ENCODE peak calls at places on chromosomes 4 and X, in four cellular contexts. C is PC-3, L is EH, G is transverse colon. F is an unnamed sample.

GRCh38 chr4:157226035-157226434 is 5.5 kb downstream of the GRIA2 start:
- DNase-seq in C (no peak), L (no peak), G (no peak), F (peak; percentile 2)

GRCh38 chrX:115561605-115562491 is 874 bp downstream of the PLS3 start:
- DNase-seq in C (peak; percentile 38), L (peak; percentile 60), G (peak; percentile 21), F (peak; percentile 79)

GRCh38 chrX:9765072-9765736 is 443 bp downstream of the GPR143 start:
- DNase-seq in C (no peak), L (no peak), G (no peak), F (no peak)

GRCh38 chr4:152735302-152735917 is 44.1 kb downstream of the TIGD4 start:
- DNase-seq in C (peak; percentile 61), L (peak; percentile 26), G (no peak), F (peak; percentile 65)

GRCh38 chrX:132853040-132853439 is 105.4 kb downstream of the HS6ST2 start:
- DNase-seq in C (peak; percentile 53), L (no peak), G (no peak), F (no peak)

GRCh38 chr4:150216725-150217124 is 138.5 kb downstream of the DCLK2 start:
- DNase-seq in C (no peak), L (no peak), G (no peak), F (no peak)

GRCh38 chrX:138191998-138192397 is 519.5 kb downstream of the FGF13 start:
- DNase-seq in C (peak; percentile 50), L (no peak), G (no peak), F (peak; percentile 74)

GRCh38 chr4:159047478-159048165 is 55.3 kb upstream of the RAPGEF2 start:
- DNase-seq in C (no peak), L (peak; percentile 62), G (no peak), F (peak; percentile 14)

GRCh38 chrX:126165721-126166401 is at the start of gene DCAF12L2:
- DNase-seq in C (no peak), L (no peak), G (no peak), F (peak; percentile 75)